ENCODE peak calls at places on chromosomes 11 and 22, in five cellular contexts. One of them, this sample, is unnamed.

GRCh38 chr11:133894956-133895549 is 49.7 kb upstream of the SPATA19 start:
- DNase-seq in CD4-positive, CD25-positive, alpha-beta regulatory T cell: no peak
- DNase-seq in kidney: no peak
- DNase-seq in left ventricle myocardium inferior: no peak
- DNase-seq in fibroblast of lung: no peak
- DNase-seq in this sample: no peak

GRCh38 chr22:19432092-19432844 is at the start of gene MRPL40:
- DNase-seq in CD4-positive, CD25-positive, alpha-beta regulatory T cell: peak; percentile 84
- DNase-seq in fibroblast of lung: peak; percentile 95
- DNase-seq in kidney: peak; percentile 99
- DNase-seq in left ventricle myocardium inferior: peak; percentile 95
- DNase-seq in this sample: peak; percentile 97

GRCh38 chr11:19890308-19890707 is 177.7 kb downstream of the NAV2 start:
- DNase-seq in CD4-positive, CD25-positive, alpha-beta regulatory T cell: no peak
- DNase-seq in left ventricle myocardium inferior: no peak
- DNase-seq in kidney: no peak
- DNase-seq in fibroblast of lung: peak; percentile 70
- DNase-seq in this sample: no peak

GRCh38 chr11:13105237-13105844 is 96.2 kb downstream of the RASSF10 start:
- DNase-seq in left ventricle myocardium inferior: peak; percentile 18
- DNase-seq in kidney: no peak
- DNase-seq in fibroblast of lung: no peak
- DNase-seq in CD4-positive, CD25-positive, alpha-beta regulatory T cell: no peak
- DNase-seq in this sample: peak; percentile 55

GRCh38 chr11:118106789-118107335 is 20.1 kb upstream of the SMIM35 start:
- DNase-seq in fibroblast of lung: no peak
- DNase-seq in kidney: no peak
- DNase-seq in left ventricle myocardium inferior: no peak
- DNase-seq in CD4-positive, CD25-positive, alpha-beta regulatory T cell: no peak
- DNase-seq in this sample: no peak

GRCh38 chr11:13446444-13446843 is 16.6 kb downstream of the BTBD10 start:
- DNase-seq in left ventricle myocardium inferior: no peak
- DNase-seq in CD4-positive, CD25-positive, alpha-beta regulatory T cell: no peak
- DNase-seq in kidney: no peak
- DNase-seq in fibroblast of lung: no peak
- DNase-seq in this sample: no peak

GRCh38 chr11:11845066-11845465 is 3.3 kb downstream of the USP47 start:
- DNase-seq in kidney: no peak
- DNase-seq in left ventricle myocardium inferior: no peak
- DNase-seq in fibroblast of lung: no peak
- DNase-seq in CD4-positive, CD25-positive, alpha-beta regulatory T cell: no peak
- DNase-seq in this sample: no peak

GRCh38 chr22:40156001-40156516 is 21.7 kb upstream of the TNRC6B start:
- DNase-seq in left ventricle myocardium inferior: no peak
- DNase-seq in CD4-positive, CD25-positive, alpha-beta regulatory T cell: no peak
- DNase-seq in fibroblast of lung: peak; percentile 78
- DNase-seq in kidney: no peak
- DNase-seq in this sample: no peak

GRCh38 chr11:129248618-129249017 is 56.5 kb upstream of the ARHGAP32 start:
- DNase-seq in fibroblast of lung: peak; percentile 71
- DNase-seq in CD4-positive, CD25-positive, alpha-beta regulatory T cell: no peak
- DNase-seq in left ventricle myocardium inferior: no peak
- DNase-seq in kidney: no peak
- DNase-seq in this sample: no peak

GRCh38 chr11:62725686-62726085 is 1.6 kb downstream of the HNRNPUL2 start:
- DNase-seq in CD4-positive, CD25-positive, alpha-beta regulatory T cell: no peak
- DNase-seq in fibroblast of lung: no peak
- DNase-seq in left ventricle myocardium inferior: no peak
- DNase-seq in kidney: no peak
- DNase-seq in this sample: no peak

GRCh38 chr22:25749420-25750169 is 7.6 kb downstream of the MYO18B start:
- DNase-seq in kidney: no peak
- DNase-seq in fibroblast of lung: no peak
- DNase-seq in CD4-positive, CD25-positive, alpha-beta regulatory T cell: peak; percentile 25
- DNase-seq in left ventricle myocardium inferior: no peak
- DNase-seq in this sample: no peak

GRCh38 chr11:35045219-35045819 is 93.7 kb upstream of the CD44 start:
- DNase-seq in left ventricle myocardium inferior: no peak
- DNase-seq in fibroblast of lung: no peak
- DNase-seq in CD4-positive, CD25-positive, alpha-beta regulatory T cell: peak; percentile 93
- DNase-seq in kidney: no peak
- DNase-seq in this sample: no peak

GRCh38 chr11:63907808-63908530 is 9.0 kb downstream of the RCOR2 start:
- DNase-seq in fibroblast of lung: no peak
- DNase-seq in CD4-positive, CD25-positive, alpha-beta regulatory T cell: no peak
- DNase-seq in left ventricle myocardium inferior: no peak
- DNase-seq in kidney: no peak
- DNase-seq in this sample: no peak

GRCh38 chr22:33969052-33969451 is 48.8 kb upstream of the LARGE1 start:
- DNase-seq in left ventricle myocardium inferior: no peak
- DNase-seq in kidney: no peak
- DNase-seq in fibroblast of lung: no peak
- DNase-seq in CD4-positive, CD25-positive, alpha-beta regulatory T cell: no peak
- DNase-seq in this sample: no peak

GRCh38 chr22:20204821-20205220 is 54.0 kb upstream of the CCDC188 start:
- DNase-seq in kidney: no peak
- DNase-seq in left ventricle myocardium inferior: no peak
- DNase-seq in fibroblast of lung: no peak
- DNase-seq in CD4-positive, CD25-positive, alpha-beta regulatory T cell: no peak
- DNase-seq in this sample: no peak

GRCh38 chr11:77082838-77083552 is 16.2 kb downstream of the CAPN5 start:
- DNase-seq in kidney: peak; percentile 88
- DNase-seq in CD4-positive, CD25-positive, alpha-beta regulatory T cell: peak; percentile 33
- DNase-seq in left ventricle myocardium inferior: peak; percentile 58
- DNase-seq in fibroblast of lung: peak; percentile 26
- DNase-seq in this sample: peak; percentile 61

GRCh38 chr11:72833083-72833733 is 19.0 kb downstream of the ATG16L2 start:
- DNase-seq in kidney: no peak
- DNase-seq in left ventricle myocardium inferior: no peak
- DNase-seq in fibroblast of lung: no peak
- DNase-seq in CD4-positive, CD25-positive, alpha-beta regulatory T cell: no peak
- DNase-seq in this sample: no peak

GRCh38 chr11:65113361-65113756 is 1.7 kb downstream of the TM7SF2 start:
- DNase-seq in left ventricle myocardium inferior: no peak
- DNase-seq in fibroblast of lung: peak; percentile 24
- DNase-seq in kidney: peak; percentile 86
- DNase-seq in CD4-positive, CD25-positive, alpha-beta regulatory T cell: no peak
- DNase-seq in this sample: no peak

GRCh38 chr11:69491071-69492031 is 9.9 kb downstream of the LINC01488 start:
- DNase-seq in kidney: peak; percentile 45
- DNase-seq in fibroblast of lung: no peak
- DNase-seq in CD4-positive, CD25-positive, alpha-beta regulatory T cell: no peak
- DNase-seq in left ventricle myocardium inferior: peak; percentile 10
- DNase-seq in this sample: peak; percentile 11

GRCh38 chr11:111525456-111525855 is 10.9 kb downstream of the HOATZ start:
- DNase-seq in CD4-positive, CD25-positive, alpha-beta regulatory T cell: no peak
- DNase-seq in left ventricle myocardium inferior: no peak
- DNase-seq in kidney: no peak
- DNase-seq in fibroblast of lung: no peak
- DNase-seq in this sample: no peak

GRCh38 chr22:39662677-39663034 is 92.1 kb downstream of the CACNA1I start:
- DNase-seq in left ventricle myocardium inferior: no peak
- DNase-seq in kidney: no peak
- DNase-seq in fibroblast of lung: no peak
- DNase-seq in CD4-positive, CD25-positive, alpha-beta regulatory T cell: no peak
- DNase-seq in this sample: no peak

GRCh38 chr11:69680688-69681087 is 5.5 kb upstream of the LTO1 start:
- DNase-seq in fibroblast of lung: no peak
- DNase-seq in left ventricle myocardium inferior: no peak
- DNase-seq in kidney: no peak
- DNase-seq in CD4-positive, CD25-positive, alpha-beta regulatory T cell: no peak
- DNase-seq in this sample: no peak

GRCh38 chr22:42314709-42315391 is 44.4 kb upstream of the TCF20 start:
- DNase-seq in kidney: no peak
- DNase-seq in fibroblast of lung: no peak
- DNase-seq in left ventricle myocardium inferior: no peak
- DNase-seq in CD4-positive, CD25-positive, alpha-beta regulatory T cell: no peak
- DNase-seq in this sample: no peak

GRCh38 chr11:35981581-35981980 is 37.7 kb downstream of the LDLRAD3 start:
- DNase-seq in left ventricle myocardium inferior: no peak
- DNase-seq in kidney: no peak
- DNase-seq in fibroblast of lung: peak; percentile 75
- DNase-seq in CD4-positive, CD25-positive, alpha-beta regulatory T cell: no peak
- DNase-seq in this sample: no peak

GRCh38 chr11:34300571-34301295 is 57.1 kb downstream of the ABTB2 start:
- DNase-seq in left ventricle myocardium inferior: no peak
- DNase-seq in kidney: no peak
- DNase-seq in CD4-positive, CD25-positive, alpha-beta regulatory T cell: no peak
- DNase-seq in fibroblast of lung: no peak
- DNase-seq in this sample: no peak

GRCh38 chr11:33689089-33689488 is 11.5 kb downstream of the C11orf91 start:
- DNase-seq in CD4-positive, CD25-positive, alpha-beta regulatory T cell: no peak
- DNase-seq in left ventricle myocardium inferior: no peak
- DNase-seq in fibroblast of lung: peak; percentile 32
- DNase-seq in kidney: no peak
- DNase-seq in this sample: no peak

GRCh38 chr11:12089473-12089872 is 20.9 kb upstream of the MICAL2 start:
- DNase-seq in fibroblast of lung: no peak
- DNase-seq in CD4-positive, CD25-positive, alpha-beta regulatory T cell: no peak
- DNase-seq in left ventricle myocardium inferior: no peak
- DNase-seq in kidney: no peak
- DNase-seq in this sample: no peak

GRCh38 chr11:32034149-32034548 is 56.7 kb upstream of the RCN1 start:
- DNase-seq in left ventricle myocardium inferior: no peak
- DNase-seq in CD4-positive, CD25-positive, alpha-beta regulatory T cell: no peak
- DNase-seq in kidney: no peak
- DNase-seq in fibroblast of lung: peak; percentile 86
- DNase-seq in this sample: no peak

GRCh38 chr11:113331436-113331835 is 17.1 kb downstream of the TTC12 start:
- DNase-seq in fibroblast of lung: no peak
- DNase-seq in left ventricle myocardium inferior: no peak
- DNase-seq in kidney: no peak
- DNase-seq in CD4-positive, CD25-positive, alpha-beta regulatory T cell: no peak
- DNase-seq in this sample: no peak

GRCh38 chr11:129285387-129285786 is 90.3 kb upstream of the BARX2 start:
- DNase-seq in kidney: no peak
- DNase-seq in left ventricle myocardium inferior: no peak
- DNase-seq in CD4-positive, CD25-positive, alpha-beta regulatory T cell: no peak
- DNase-seq in fibroblast of lung: no peak
- DNase-seq in this sample: no peak

GRCh38 chr11:28089378-28089777 is 18.6 kb downstream of the KIF18A start:
- DNase-seq in kidney: no peak
- DNase-seq in fibroblast of lung: peak; percentile 74
- DNase-seq in left ventricle myocardium inferior: no peak
- DNase-seq in CD4-positive, CD25-positive, alpha-beta regulatory T cell: no peak
- DNase-seq in this sample: no peak
- H3K36me3 ChIP-seq in kidney: no peaks in the 10 kb centered on the region
- H3K36me3 ChIP-seq in fibroblast of lung: peaks cover 3% of the 10 kb centered on the region
- H3K36me3 ChIP-seq in left ventricle myocardium inferior: no peaks in the 10 kb centered on the region
- H3K36me3 ChIP-seq in CD4-positive, CD25-positive, alpha-beta regulatory T cell: no peaks in the 10 kb centered on the region
- H3K36me3 ChIP-seq in this sample: no peaks in the 10 kb centered on the region

DNA sequence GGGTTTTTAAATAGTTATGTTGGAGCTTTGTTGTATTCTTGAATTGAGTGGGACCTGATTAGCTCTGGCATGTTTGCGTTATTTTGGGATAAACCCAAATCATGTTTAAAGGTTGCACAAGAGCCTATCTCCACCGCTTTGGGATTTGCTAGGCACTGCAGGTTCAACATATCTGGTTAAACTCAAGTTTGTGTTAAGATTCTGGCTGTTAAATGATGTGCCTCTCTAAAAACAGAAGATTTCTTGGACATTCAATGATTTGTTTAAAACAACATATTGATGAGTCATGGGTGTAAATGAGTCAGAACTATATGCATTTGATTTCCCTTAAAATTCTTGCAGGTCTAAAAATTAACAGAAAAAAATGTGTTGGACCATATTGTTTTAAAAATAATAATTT is 67.4 kb downstream of the AMOTL1 start:
- DNase-seq in left ventricle myocardium inferior: no peak
- DNase-seq in fibroblast of lung: peak; percentile 79
- DNase-seq in CD4-positive, CD25-positive, alpha-beta regulatory T cell: no peak
- DNase-seq in kidney: no peak
- DNase-seq in this sample: no peak
- H3K36me3 ChIP-seq in left ventricle myocardium inferior: peaks cover 49% of the 10 kb centered on the region
- H3K36me3 ChIP-seq in fibroblast of lung: peaks cover 4% of the 10 kb centered on the region
- H3K36me3 ChIP-seq in CD4-positive, CD25-positive, alpha-beta regulatory T cell: no peaks in the 10 kb centered on the region
- H3K36me3 ChIP-seq in kidney: peaks cover 5% of the 10 kb centered on the region
- H3K36me3 ChIP-seq in this sample: peaks cover 79% of the 10 kb centered on the region

GRCh38 chr11:1011320-1011698 is 25.2 kb downstream of the MUC6 start:
- DNase-seq in fibroblast of lung: no peak
- DNase-seq in kidney: no peak
- DNase-seq in CD4-positive, CD25-positive, alpha-beta regulatory T cell: no peak
- DNase-seq in left ventricle myocardium inferior: no peak
- DNase-seq in this sample: no peak

GRCh38 chr11:1012291-1012690 is 24.2 kb downstream of the MUC6 start:
- DNase-seq in fibroblast of lung: no peak
- DNase-seq in kidney: no peak
- DNase-seq in CD4-positive, CD25-positive, alpha-beta regulatory T cell: no peak
- DNase-seq in left ventricle myocardium inferior: no peak
- DNase-seq in this sample: no peak

GRCh38 chr11:1010006-1010405 is 26.5 kb downstream of the MUC6 start:
- DNase-seq in kidney: no peak
- DNase-seq in left ventricle myocardium inferior: no peak
- DNase-seq in CD4-positive, CD25-positive, alpha-beta regulatory T cell: no peak
- DNase-seq in fibroblast of lung: no peak
- DNase-seq in this sample: no peak

GRCh38 chr11:1009371-1009770 is 27.1 kb downstream of the MUC6 start:
- DNase-seq in fibroblast of lung: no peak
- DNase-seq in left ventricle myocardium inferior: no peak
- DNase-seq in kidney: no peak
- DNase-seq in CD4-positive, CD25-positive, alpha-beta regulatory T cell: no peak
- DNase-seq in this sample: no peak

GRCh38 chr11:1010551-1011319 is 25.8 kb downstream of the MUC6 start:
- DNase-seq in fibroblast of lung: no peak
- DNase-seq in left ventricle myocardium inferior: no peak
- DNase-seq in kidney: no peak
- DNase-seq in CD4-positive, CD25-positive, alpha-beta regulatory T cell: no peak
- DNase-seq in this sample: no peak
- H3K36me3 ChIP-seq in fibroblast of lung: peaks cover 15% of the 10 kb centered on the region
- H3K36me3 ChIP-seq in left ventricle myocardium inferior: peaks cover 64% of the 10 kb centered on the region
- H3K36me3 ChIP-seq in kidney: peaks cover 36% of the 10 kb centered on the region
- H3K36me3 ChIP-seq in CD4-positive, CD25-positive, alpha-beta regulatory T cell: peaks cover 41% of the 10 kb centered on the region
- H3K36me3 ChIP-seq in this sample: peaks cover 2% of the 10 kb centered on the region

GRCh38 chr11:57680552-57680874 is 12.6 kb downstream of the ZDHHC5 start:
- DNase-seq in CD4-positive, CD25-positive, alpha-beta regulatory T cell: no peak
- DNase-seq in kidney: no peak
- DNase-seq in fibroblast of lung: no peak
- DNase-seq in left ventricle myocardium inferior: no peak
- DNase-seq in this sample: no peak
- H3K36me3 ChIP-seq in CD4-positive, CD25-positive, alpha-beta regulatory T cell: peaks cover 62% of the 10 kb centered on the region
- H3K36me3 ChIP-seq in kidney: peaks cover 32% of the 10 kb centered on the region
- H3K36me3 ChIP-seq in fibroblast of lung: peaks cover 2% of the 10 kb centered on the region
- H3K36me3 ChIP-seq in left ventricle myocardium inferior: peaks cover 55% of the 10 kb centered on the region
- H3K36me3 ChIP-seq in this sample: peaks cover 14% of the 10 kb centered on the region

GRCh38 chr11:9738700-9739099 is 74.8 kb downstream of the SWAP70 start:
- DNase-seq in CD4-positive, CD25-positive, alpha-beta regulatory T cell: no peak
- DNase-seq in left ventricle myocardium inferior: no peak
- DNase-seq in kidney: no peak
- DNase-seq in fibroblast of lung: no peak
- DNase-seq in this sample: no peak

GRCh38 chr11:9739108-9739507 is 75.2 kb downstream of the SWAP70 start:
- DNase-seq in CD4-positive, CD25-positive, alpha-beta regulatory T cell: no peak
- DNase-seq in fibroblast of lung: no peak
- DNase-seq in left ventricle myocardium inferior: no peak
- DNase-seq in kidney: no peak
- DNase-seq in this sample: no peak

GRCh38 chr11:9736365-9736764 is 72.5 kb downstream of the SWAP70 start:
- DNase-seq in fibroblast of lung: no peak
- DNase-seq in kidney: no peak
- DNase-seq in CD4-positive, CD25-positive, alpha-beta regulatory T cell: no peak
- DNase-seq in left ventricle myocardium inferior: no peak
- DNase-seq in this sample: no peak

GRCh38 chr11:9735919-9736318 is 72.0 kb downstream of the SWAP70 start:
- DNase-seq in fibroblast of lung: no peak
- DNase-seq in CD4-positive, CD25-positive, alpha-beta regulatory T cell: no peak
- DNase-seq in kidney: no peak
- DNase-seq in left ventricle myocardium inferior: no peak
- DNase-seq in this sample: no peak

GRCh38 chr11:9738126-9738525 is 74.2 kb downstream of the SWAP70 start:
- DNase-seq in fibroblast of lung: no peak
- DNase-seq in left ventricle myocardium inferior: no peak
- DNase-seq in kidney: no peak
- DNase-seq in CD4-positive, CD25-positive, alpha-beta regulatory T cell: no peak
- DNase-seq in this sample: no peak
- H3K36me3 ChIP-seq in fibroblast of lung: peaks cover 12% of the 10 kb centered on the region
- H3K36me3 ChIP-seq in left ventricle myocardium inferior: peaks cover 84% of the 10 kb centered on the region
- H3K36me3 ChIP-seq in kidney: peaks cover 26% of the 10 kb centered on the region
- H3K36me3 ChIP-seq in CD4-positive, CD25-positive, alpha-beta regulatory T cell: peaks cover 40% of the 10 kb centered on the region
- H3K36me3 ChIP-seq in this sample: peaks cover 28% of the 10 kb centered on the region